ENCODE peak calls at places on chromosome 7, in five cellular contexts. V is suprapubic skin, U is GM13977, K is spleen, L is GM12864. Q is an unnamed sample.

GRCh38 chr7:87361320-87361719 is 15.9 kb downstream of the CROT start:
- DNase-seq in L (no peak), V (no peak), U (no peak), K (no peak), Q (no peak)

GRCh38 chr7:45971661-45972175 is 50.6 kb upstream of the IGFBP3 start:
- DNase-seq in L (no peak), U (no peak), V (peak; percentile 56), K (no peak), Q (no peak)

GRCh38 chr7:44973610-44974401 is 5.0 kb downstream of the MYO1G start:
- DNase-seq in K (no peak), L (no peak), U (no peak), V (no peak), Q (peak; percentile 34)

GRCh38 chr7:2863461-2864066 is 19.5 kb upstream of the GNA12 start:
- DNase-seq in U (peak; percentile 85), V (no peak), L (peak; percentile 88), K (peak; percentile 87), Q (peak; percentile 82)

GRCh38 chr7:132434041-132434440 is 142.2 kb downstream of the PLXNA4 start:
- DNase-seq in V (no peak), U (no peak), L (no peak), K (peak; percentile 51), Q (no peak)

GRCh38 chr7:39882148-39882784 is 67.8 kb upstream of the CDK13 start:
- DNase-seq in K (no peak), U (no peak), V (no peak), L (no peak), Q (no peak)

GRCh38 chr7:33869176-33869575 is 36.2 kb upstream of the BMPER start:
- DNase-seq in V (no peak), U (no peak), K (no peak), L (no peak), Q (no peak)

GRCh38 chr7:96596120-96596826 is 113.4 kb downstream of the SEM1 start:
- DNase-seq in V (no peak), U (no peak), L (no peak), K (no peak), Q (no peak)

GRCh38 chr7:16688249-16688648 is 42.3 kb downstream of the BZW2 start:
- DNase-seq in V (no peak), U (no peak), L (no peak), K (no peak), Q (no peak)

GRCh38 chr7:138785587-138786437 is 12.0 kb upstream of the TMEM213 start:
- DNase-seq in K (peak; percentile 27), U (no peak), L (no peak), V (no peak), Q (no peak)

GRCh38 chr7:116512524-116513188 is 12.2 kb upstream of the CAV1 start:
- DNase-seq in K (no peak), V (no peak), L (no peak), U (no peak), Q (no peak)

GRCh38 chr7:93547716-93548115 is 26.8 kb downstream of the CALCR start:
- DNase-seq in K (no peak), U (no peak), V (no peak), L (no peak), Q (no peak)

GRCh38 chr7:139623518-139623917 is 100.0 kb downstream of the CLEC2L start:
- DNase-seq in U (no peak), K (no peak), L (no peak), V (no peak), Q (no peak)

GRCh38 chr7:38086857-38087256 is 91.2 kb upstream of the STARD3NL start:
- DNase-seq in K (no peak), V (no peak), U (no peak), L (no peak), Q (no peak)

GRCh38 chr7:38027884-38028455 is 107.5 kb downstream of the EPDR1 start:
- DNase-seq in L (no peak), U (no peak), V (no peak), K (no peak), Q (no peak)

GRCh38 chr7:105353752-105354328 is 34.9 kb downstream of the SRPK2 start:
- DNase-seq in V (no peak), K (peak; percentile 85), U (no peak), L (no peak), Q (peak; percentile 14)

GRCh38 chr7:14899065-14899464 is 3.5 kb downstream of the DGKB start:
- DNase-seq in L (no peak), U (no peak), K (no peak), V (no peak), Q (no peak)

GRCh38 chr7:155815332-155816191 is 3.3 kb upstream of the SHH start:
- DNase-seq in K (peak; percentile 86), U (peak; percentile 90), V (no peak), L (no peak), Q (peak; percentile 89)

GRCh38 chr7:116843373-116843772 is 19.0 kb upstream of the CAPZA2 start:
- DNase-seq in K (no peak), V (no peak), L (no peak), U (no peak), Q (no peak)

GRCh38 chr7:33845991-33846509 is 59.3 kb upstream of the BMPER start:
- DNase-seq in U (no peak), K (no peak), V (no peak), L (no peak), Q (no peak)

GRCh38 chr7:128909605-128910568 is 622 bp downstream of the KCP start:
- DNase-seq in K (peak; percentile 74), L (no peak), U (no peak), V (no peak), Q (no peak)

GRCh38 chr7:49644402-49645166 is 128.9 kb upstream of the VWC2 start:
- DNase-seq in V (no peak), U (no peak), L (no peak), K (no peak), Q (no peak)

GRCh38 chr7:32298403-32299132 is 191.6 kb downstream of the LSM5 start:
- DNase-seq in L (no peak), V (no peak), U (no peak), K (no peak), Q (no peak)

GRCh38 chr7:20173828-20174227 is 43.4 kb downstream of the MACC1 start:
- DNase-seq in L (no peak), U (no peak), V (no peak), K (no peak), Q (no peak)

GRCh38 chr7:127809285-127809702 is 157.3 kb downstream of the SND1 start:
- DNase-seq in L (no peak), U (no peak), K (no peak), V (no peak), Q (no peak)

GRCh38 chr7:140640727-140641531 is at the start of gene DENND2A:
- DNase-seq in U (peak; percentile 62), V (peak; percentile 83), K (peak; percentile 81), L (no peak), Q (peak; percentile 57)

GRCh38 chr7:55308186-55308929 is 56.8 kb upstream of the LANCL2 start:
- DNase-seq in U (no peak), V (no peak), K (no peak), L (no peak), Q (no peak)

GRCh38 chr7:79529896-79530235 is 76.4 kb upstream of the MAGI2 start:
- DNase-seq in K (no peak), L (no peak), V (no peak), U (no peak), Q (no peak)

GRCh38 chr7:37349979-37350590 is 98.6 kb downstream of the ELMO1 start:
- DNase-seq in U (no peak), K (no peak), V (no peak), L (no peak), Q (no peak)

GRCh38 chr7:44521347-44522095 is 19.6 kb downstream of the NPC1L1 start:
- DNase-seq in K (no peak), L (no peak), V (no peak), U (no peak), Q (no peak)

DNA sequence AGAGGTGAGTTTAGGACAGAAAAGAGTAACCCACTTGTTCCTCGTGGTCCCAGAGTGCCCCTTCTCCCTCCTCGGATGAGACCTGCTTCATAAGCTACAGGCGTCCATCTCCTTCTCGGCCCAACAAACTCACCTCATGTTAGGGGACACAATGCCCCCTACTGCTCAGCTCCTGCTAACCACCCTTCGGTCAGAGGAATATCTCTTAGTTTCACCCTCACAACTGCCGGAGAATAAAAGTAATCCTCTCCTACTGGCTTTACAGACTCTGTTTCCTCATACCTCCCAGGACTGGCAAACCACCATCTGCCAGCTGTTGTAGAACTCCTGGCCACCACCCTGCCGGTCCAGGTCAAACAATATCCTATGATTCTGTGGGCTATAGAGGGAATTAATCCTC is 3.2 kb downstream of the AKR1B15 start:
- DNase-seq in V (no peak), U (no peak), K (no peak), L (no peak), Q (no peak)
- TF ChIP-seq CTCF in V (no peak), U (no peak), K (no peak), L (peak; percentile 26), Q (no peak)

GRCh38 chr7:28200598-28200997 is 20.0 kb upstream of the JAZF1 start:
- DNase-seq in K (no peak), L (no peak), V (no peak), U (no peak), Q (no peak)
- TF ChIP-seq CTCF in K (no peak), L (no peak), V (no peak), U (no peak), Q (no peak)

DNA sequence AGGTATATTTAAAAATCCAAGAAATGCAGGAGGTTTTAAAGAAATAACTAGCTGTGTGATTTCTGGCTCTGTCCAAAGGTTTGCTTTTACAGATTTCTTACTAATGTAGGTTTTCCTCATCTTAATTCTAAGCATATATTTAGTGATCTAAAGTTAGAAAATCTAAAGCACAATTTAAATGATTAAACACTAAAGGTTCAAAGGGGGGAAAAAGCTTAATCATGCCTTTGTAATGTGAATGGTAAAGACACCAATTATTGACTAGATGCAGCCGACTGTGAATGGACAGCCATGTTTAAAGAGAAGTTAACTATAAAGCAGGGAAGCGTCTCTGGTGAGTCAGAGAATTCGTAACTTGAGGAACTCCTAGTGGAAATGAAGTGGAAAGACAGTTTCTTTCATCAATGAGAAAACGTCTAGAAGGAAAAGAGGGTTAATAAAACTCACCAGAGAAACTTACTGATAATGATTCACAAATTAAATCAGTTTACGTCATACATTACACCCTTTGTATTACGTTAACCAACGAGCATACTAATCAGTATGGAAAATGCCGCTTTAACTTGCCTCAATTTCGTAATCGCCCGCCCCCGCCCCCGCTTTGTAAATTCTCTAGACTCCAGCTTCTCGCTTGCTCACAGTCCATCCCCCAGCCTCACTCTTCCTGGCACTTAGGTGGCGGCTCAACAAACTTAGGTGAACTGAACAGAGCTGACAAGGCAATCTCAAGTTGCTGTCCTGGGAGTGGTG is 1.1 kb upstream of the HBP1 start:
- DNase-seq in V (peak; percentile 83), L (no peak), U (peak; percentile 27), K (no peak), Q (peak; percentile 25)
- TF ChIP-seq CTCF in V (peak; percentile 50), L (peak; percentile 12), U (peak; percentile 8), K (peak; percentile 55), Q (no peak)

DNA sequence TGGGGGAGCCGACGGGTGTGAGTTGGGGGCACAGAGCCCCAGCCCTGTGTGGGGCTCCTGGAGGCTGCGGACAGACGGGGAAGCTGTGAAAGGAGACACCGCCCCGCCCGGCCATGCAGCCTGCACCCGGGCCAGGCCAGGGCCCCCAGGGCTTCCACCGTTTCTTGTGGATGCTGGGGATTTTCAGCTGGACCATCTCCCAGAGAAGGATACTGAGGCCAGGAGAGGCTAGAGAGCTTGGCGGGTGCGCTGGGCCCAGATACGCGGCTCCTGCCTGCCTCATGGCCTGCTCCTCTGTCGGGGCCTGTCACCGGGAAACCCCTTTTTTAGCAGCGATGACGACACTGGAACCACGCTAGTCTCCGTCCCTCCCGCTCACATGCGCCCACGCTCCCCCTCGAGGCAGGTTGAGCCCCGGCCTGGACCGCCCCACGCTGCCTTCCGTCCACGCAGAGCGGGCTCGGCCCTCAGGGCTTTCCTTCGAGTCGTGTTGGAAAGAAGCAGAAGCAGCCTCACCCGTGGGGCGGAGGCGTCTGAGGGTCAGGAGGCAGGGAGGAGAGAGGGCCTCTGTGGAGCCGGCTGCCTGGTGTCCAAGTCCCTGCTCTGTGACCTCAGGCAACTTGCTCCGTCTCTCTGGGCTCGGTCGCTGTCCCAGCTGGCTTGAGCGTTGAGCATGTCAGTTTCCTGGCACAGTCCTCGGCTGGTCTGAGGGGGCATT is 11.7 kb downstream of the TMEM184A start:
- DNase-seq in K (no peak), V (no peak), L (no peak), U (no peak), Q (no peak)
- TF ChIP-seq CTCF in K (no peak), V (no peak), L (no peak), U (no peak), Q (no peak)